ENCODE peak calls at places on chromosomes 2 and 18, in five cellular contexts. A, G, H, X and Q are unnamed samples.

GRCh38 chr2:143632751-143633374 is 503.6 kb downstream of the ARHGAP15 start:
- DNase-seq in X (no peak), A (no peak), H (no peak), G (no peak), Q (no peak)

GRCh38 chr2:152189622-152190495 is 14.3 kb upstream of the STAM2 start:
- DNase-seq in G (no peak), X (peak), A (peak), H (peak), Q (no peak)

GRCh38 chr2:157492189-157492773 is 48.4 kb upstream of the CYTIP start:
- DNase-seq in G (peak), H (peak), A (peak), X (peak), Q (peak)

GRCh38 chr2:199131876-199132275 is 325.9 kb downstream of the SATB2 start:
- DNase-seq in G (no peak), X (no peak), H (no peak), A (no peak), Q (no peak)

GRCh38 chr2:111662039-111662740 is 221.8 kb downstream of the ANAPC1 start:
- DNase-seq in A (no peak), H (peak), G (no peak), X (peak), Q (no peak)

GRCh38 chr2:112138143-112139032 is at the start of gene FBLN7:
- DNase-seq in G (no peak), A (no peak), H (peak), X (peak), Q (no peak)

GRCh38 chr2:147588191-147588590 is 256.6 kb upstream of the ACVR2A start:
- DNase-seq in H (no peak), G (no peak), A (peak), X (no peak), Q (no peak)

GRCh38 chr18:79046522-79046921 is 22.7 kb upstream of the ATP9B start:
- DNase-seq in G (no peak), X (peak), H (no peak), A (no peak), Q (no peak)

GRCh38 chr2:231932985-231933915 is 7.1 kb upstream of the NPPC start:
- DNase-seq in G (no peak), X (no peak), H (no peak), A (no peak), Q (no peak)

GRCh38 chr2:207990784-207991183 is 34.5 kb downstream of the PLEKHM3 start:
- DNase-seq in G (no peak), X (no peak), A (no peak), H (no peak), Q (no peak)

GRCh38 chr2:152244241-152244640 is 68.7 kb upstream of the STAM2 start:
- DNase-seq in H (no peak), A (no peak), G (no peak), X (no peak), Q (no peak)

GRCh38 chr2:98172951-98173350 is 86.0 kb downstream of the VWA3B start:
- DNase-seq in X (no peak), H (no peak), G (no peak), A (no peak), Q (no peak)

GRCh38 chr2:71604709-71605085 is 151.3 kb downstream of the DYSF start:
- DNase-seq in G (no peak), H (peak), A (no peak), X (no peak), Q (no peak)

GRCh38 chr2:26068602-26069298 is 34.9 kb downstream of the RAB10 start:
- DNase-seq in G (no peak), A (peak), X (peak), H (no peak), Q (no peak)

GRCh38 chr2:112644933-112645395 is 775 bp upstream of the SLC20A1 start:
- DNase-seq in H (no peak), G (no peak), A (no peak), X (no peak), Q (no peak)

GRCh38 chr18:3851159-3851558 is 401.2 kb downstream of the TGIF1 start:
- DNase-seq in H (no peak), A (no peak), G (no peak), X (no peak), Q (no peak)

GRCh38 chr2:109027702-109028101 is 38.7 kb upstream of the EDAR start:
- DNase-seq in X (no peak), G (no peak), H (no peak), A (no peak), Q (no peak)

GRCh38 chr2:222214885-222215284 is 83.9 kb downstream of the PAX3 start:
- DNase-seq in A (no peak), G (no peak), H (no peak), X (no peak), Q (no peak)

GRCh38 chr2:94874277-94874997 is 3.2 kb downstream of the TEKT4 start:
- DNase-seq in X (peak), G (peak), A (no peak), H (no peak), Q (no peak)